ENCODE peak calls at places on chromosomes 12 and 14, in eight cellular contexts. F, D, Z, P, J, T, A and K are unnamed samples.

GRCh38 chr12:79557690-79558315 is 133.0 kb downstream of the PAWR start:
- DNase-seq in J (no peak), A (no peak), Z (no peak), F (no peak), P (no peak), T (no peak), D (no peak), K (no peak)

GRCh38 chr12:50185975-50186663 is 18.9 kb upstream of the CERS5 start:
- DNase-seq in A (no peak), P (no peak), T (no peak), D (no peak), F (no peak), Z (no peak), J (no peak), K (no peak)

GRCh38 chr12:111741235-111741812 is 25.4 kb upstream of the ALDH2 start:
- DNase-seq in J (no peak), D (peak; percentile 64), T (no peak), Z (no peak), P (no peak), F (no peak), A (no peak), K (no peak)

GRCh38 chr14:34137001-34137400 is 186.1 kb upstream of the EGLN3 start:
- DNase-seq in P (no peak), J (no peak), A (no peak), F (peak; percentile 32), D (no peak), T (no peak), Z (no peak), K (peak; percentile 43)

GRCh38 chr14:35404496-35405303 is at the start of gene NFKBIA:
- DNase-seq in D (peak; percentile 87), J (peak; percentile 93), P (peak; percentile 91), T (peak; percentile 95), F (peak; percentile 89), A (peak; percentile 80), Z (peak; percentile 94), K (peak; percentile 92)

GRCh38 chr12:112824166-112824565 is 32.6 kb downstream of the RPH3A start:
- DNase-seq in Z (no peak), P (no peak), J (no peak), T (no peak), F (no peak), A (no peak), D (no peak), K (no peak)

GRCh38 chr12:9509464-9510166 is 98.1 kb downstream of the KLRB1 start:
- DNase-seq in T (no peak), P (no peak), D (no peak), A (no peak), Z (no peak), J (no peak), F (no peak), K (peak; percentile 3)

GRCh38 chr14:67461341-67461985 is 27.1 kb downstream of the TMEM229B start:
- DNase-seq in T (no peak), Z (no peak), A (no peak), P (no peak), F (no peak), J (no peak), D (peak; percentile 32), K (no peak)

GRCh38 chr14:29712586-29712985 is 215.1 kb downstream of the PRKD1 start:
- DNase-seq in P (no peak), Z (no peak), T (no peak), F (no peak), J (no peak), A (no peak), D (no peak), K (no peak)

GRCh38 chr12:132899033-132899432 is 11.6 kb upstream of the CHFR start:
- DNase-seq in P (no peak), A (no peak), T (no peak), D (no peak), J (no peak), Z (no peak), F (no peak), K (no peak)
- H3K9me3 ChIP-seq in P (no peaks in the 10 kb centered on the region), A (no peaks in the 10 kb centered on the region), T (no peaks in the 10 kb centered on the region), D (no peaks in the 10 kb centered on the region), J (no peaks in the 10 kb centered on the region), Z (no peaks in the 10 kb centered on the region), F (no peaks in the 10 kb centered on the region), K (no peaks in the 10 kb centered on the region)

GRCh38 chr12:103652808-103653207 is 65.7 kb downstream of the STAB2 start:
- DNase-seq in J (no peak), P (no peak), A (no peak), D (no peak), F (no peak), T (no peak), Z (no peak), K (no peak)
- H3K4me1 ChIP-seq in J (no peaks in the 10 kb centered on the region), P (no peaks in the 10 kb centered on the region), A (no peaks in the 10 kb centered on the region), D (no peaks in the 10 kb centered on the region), F (no peaks in the 10 kb centered on the region), T (no peaks in the 10 kb centered on the region), Z (no peaks in the 10 kb centered on the region), K (no peaks in the 10 kb centered on the region)

GRCh38 chr14:106390947-106391346 is 864.6 kb downstream of the TMEM121 start:
- DNase-seq in Z (no peak), P (no peak), T (no peak), A (no peak), D (no peak), F (no peak), J (no peak), K (no peak)
- H3K9me3 ChIP-seq in Z (no peaks in the 10 kb centered on the region), P (no peaks in the 10 kb centered on the region), T (no peaks in the 10 kb centered on the region), A (no peaks in the 10 kb centered on the region), D (no peaks in the 10 kb centered on the region), F (no peaks in the 10 kb centered on the region), J (no peaks in the 10 kb centered on the region), K (no peaks in the 10 kb centered on the region)

GRCh38 chr14:105200641-105201040 is 19.5 kb upstream of the NUDT14 start:
- DNase-seq in P (no peak), Z (no peak), J (no peak), D (no peak), T (no peak), A (no peak), F (no peak), K (no peak)
- H3K4me1 ChIP-seq in P (peaks cover 72% of the 10 kb centered on the region), Z (peaks cover 100% of the 10 kb centered on the region), J (peaks cover 6% of the 10 kb centered on the region), D (peaks cover 28% of the 10 kb centered on the region), T (no peaks in the 10 kb centered on the region), A (peaks cover 41% of the 10 kb centered on the region), F (peaks cover 53% of the 10 kb centered on the region), K (no peaks in the 10 kb centered on the region)

GRCh38 chr12:82964446-82964845 is 277.7 kb downstream of the TMTC2 start:
- DNase-seq in P (no peak), D (no peak), J (no peak), Z (no peak), F (no peak), A (no peak), T (no peak), K (no peak)
- H3K9me3 ChIP-seq in P (no peaks in the 10 kb centered on the region), D (no peaks in the 10 kb centered on the region), J (no peaks in the 10 kb centered on the region), Z (no peaks in the 10 kb centered on the region), F (no peaks in the 10 kb centered on the region), A (peaks cover 4% of the 10 kb centered on the region), T (no peaks in the 10 kb centered on the region), K (no peaks in the 10 kb centered on the region)

GRCh38 chr12:51955702-51956101 is 4.2 kb downstream of the ACVR1B start:
- DNase-seq in J (no peak), D (no peak), T (peak; percentile 23), F (no peak), P (no peak), Z (no peak), A (no peak), K (no peak)
- H3K4me1 ChIP-seq in J (peaks cover 7% of the 10 kb centered on the region), D (peaks cover 26% of the 10 kb centered on the region), T (no peaks in the 10 kb centered on the region), F (peaks cover 50% of the 10 kb centered on the region), P (peaks cover 7% of the 10 kb centered on the region), Z (peaks cover 53% of the 10 kb centered on the region), A (peaks cover 22% of the 10 kb centered on the region), K (peaks cover 16% of the 10 kb centered on the region)